ENCODE peak calls at places on chromosome 1, in seven cellular contexts. Z is GM12878, W is HepG2, O is K562, F is GM12891, U is H1, Y is SK-N-SH. N is an unnamed sample.

GRCh38 chr1:185917646-185918045 is 183.5 kb downstream of the HMCN1 start:
- DNase-seq in O (no peak), Y (no peak), F (no peak), Z (no peak), W (no peak), U (no peak), N (no peak)

GRCh38 chr1:165173818-165174217 is 182.7 kb downstream of the LMX1A start:
- DNase-seq in Y (no peak), U (no peak), O (no peak), W (no peak), Z (no peak), F (no peak), N (no peak)

GRCh38 chr1:53197301-53198205 is 929 bp downstream of the CPT2 start:
- DNase-seq in Z (no peak), U (no peak), W (no peak), Y (peak; percentile 28), O (peak; percentile 60), F (no peak), N (no peak)

GRCh38 chr1:43540653-43541071 is 10.0 kb downstream of the PTPRF start:
- DNase-seq in W (no peak), O (no peak), F (no peak), Z (no peak), U (no peak), Y (no peak), N (no peak)

GRCh38 chr1:58885998-58886397 is 102.2 kb upstream of the JUN start:
- DNase-seq in W (no peak), Z (no peak), O (no peak), F (no peak), U (no peak), Y (no peak), N (no peak)

GRCh38 chr1:107443027-107443426 is 302.2 kb downstream of the NTNG1 start:
- DNase-seq in Z (no peak), F (no peak), Y (no peak), U (no peak), O (no peak), W (no peak), N (no peak)

GRCh38 chr1:162913345-162913744 is 52.4 kb upstream of the CCDC190 start:
- DNase-seq in W (no peak), Z (no peak), Y (no peak), U (no peak), O (no peak), F (no peak), N (no peak)

GRCh38 chr1:174995916-174996315 is 3.8 kb upstream of the CACYBP start:
- DNase-seq in O (no peak), F (no peak), W (no peak), Y (no peak), Z (no peak), U (no peak), N (no peak)

GRCh38 chr1:239125027-239125426 is 261.3 kb upstream of the CHRM3 start:
- DNase-seq in U (peak; percentile 23), F (no peak), Z (no peak), O (no peak), Y (no peak), W (no peak), N (no peak)

GRCh38 chr1:110337704-110338199 is 1.4 kb upstream of the RBM15 start:
- DNase-seq in Y (peak; percentile 34), O (peak; percentile 45), W (peak; percentile 54), Z (no peak), F (peak; percentile 22), U (no peak), N (no peak)

GRCh38 chr1:25621876-25622275 is 5.3 kb downstream of the MAN1C1 start:
- DNase-seq in F (no peak), O (no peak), U (no peak), Z (no peak), W (no peak), Y (no peak), N (no peak)

GRCh38 chr1:192660613-192661012 is 24.7 kb downstream of the RGS13 start:
- DNase-seq in F (no peak), O (no peak), Y (no peak), Z (no peak), U (no peak), W (no peak), N (no peak)

GRCh38 chr1:192363177-192363576 is 46.4 kb downstream of the RGS21 start:
- DNase-seq in Z (no peak), U (no peak), Y (no peak), F (no peak), O (no peak), W (no peak), N (no peak)

GRCh38 chr1:84754376-84754672 is 64.1 kb upstream of the SSX2IP start:
- DNase-seq in Z (no peak), O (no peak), Y (no peak), U (no peak), W (no peak), F (no peak), N (no peak)

GRCh38 chr1:203324103-203325003 is 19.0 kb downstream of the BTG2 start:
- DNase-seq in Y (no peak), F (no peak), W (no peak), Z (no peak), U (no peak), O (no peak), N (no peak)

GRCh38 chr1:30750751-30751291 is 6.8 kb downstream of the LAPTM5 start:
- DNase-seq in U (no peak), F (no peak), W (no peak), Y (no peak), O (no peak), Z (no peak), N (no peak)

GRCh38 chr1:41731631-41732030 is 187.1 kb downstream of the HIVEP3 start:
- DNase-seq in O (no peak), F (no peak), Z (no peak), Y (no peak), U (no peak), W (no peak), N (no peak)

GRCh38 chr1:199310701-199311100 is 671.9 kb downstream of the PTPRC start:
- DNase-seq in W (no peak), Z (no peak), O (no peak), Y (no peak), U (no peak), F (no peak), N (no peak)

GRCh38 chr1:212982430-212983152 is 32.2 kb downstream of the VASH2 start:
- DNase-seq in W (no peak), Y (no peak), U (no peak), F (no peak), O (no peak), Z (no peak), N (no peak)

GRCh38 chr1:94926915-94927404 is at the start of gene CNN3:
- DNase-seq in W (peak; percentile 82), O (peak; percentile 59), F (peak; percentile 79), Z (peak; percentile 4), Y (peak; percentile 98), U (peak; percentile 81), N (peak; percentile 85)

GRCh38 chr1:53198241-53198651 is 1.6 kb downstream of the CPT2 start:
- DNase-seq in Z (no peak), Y (no peak), O (no peak), U (no peak), F (no peak), W (no peak), N (no peak)

GRCh38 chr1:216388558-216388957 is 34.7 kb downstream of the USH2A start:
- DNase-seq in F (no peak), O (no peak), Z (no peak), U (peak; percentile 13), Y (no peak), W (no peak), N (no peak)

DNA sequence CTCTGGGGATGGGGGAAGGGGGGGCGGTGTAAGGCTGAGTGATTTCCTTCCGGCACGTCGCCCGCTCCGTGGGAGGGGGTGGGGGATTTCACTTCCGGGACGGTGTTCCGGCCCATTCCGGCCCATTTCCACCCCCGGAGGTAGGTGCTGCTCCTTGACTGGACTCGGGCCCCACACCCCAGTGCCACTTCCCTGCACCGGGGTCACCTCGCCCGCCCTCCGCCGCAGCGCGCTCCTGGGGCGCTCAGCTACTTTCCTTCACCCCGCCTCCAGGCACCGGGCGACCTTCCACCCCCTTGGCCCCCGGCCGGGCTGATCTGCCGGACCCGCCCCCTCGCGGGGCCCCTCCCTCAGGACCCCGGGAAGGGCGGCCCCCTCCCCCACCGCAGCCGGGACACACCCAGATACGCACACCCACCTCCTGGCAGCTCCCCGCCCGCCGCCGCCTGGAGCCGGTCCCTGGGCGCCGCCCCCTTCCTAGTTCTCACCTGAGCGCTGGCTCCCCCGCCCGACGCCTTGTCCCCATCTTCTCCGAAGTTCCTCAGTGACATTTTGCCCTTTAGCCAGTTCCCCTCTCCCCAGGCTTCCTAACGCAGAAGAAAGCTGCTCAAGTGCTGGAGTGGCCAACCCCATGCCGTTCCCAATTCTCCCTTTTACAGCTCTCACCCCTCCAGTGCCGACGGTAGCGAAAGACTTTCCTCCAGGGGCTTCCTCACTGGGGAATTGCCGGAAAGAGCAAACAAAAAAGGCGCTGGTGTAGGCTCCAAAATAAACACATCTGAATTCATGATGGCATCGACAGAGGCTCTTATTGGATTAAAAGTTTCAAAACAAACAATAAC is at the start of gene ZBTB37:
- DNase-seq in Z (no peak), W (peak; percentile 74), U (peak; percentile 81), O (peak; percentile 99), F (peak; percentile 64), Y (peak; percentile 92), N (peak; percentile 63)
- TF ChIP-seq TAF1 in Z (no peak), W (no peak), U (peak; percentile 74), O (peak; percentile 31), F (peak; percentile 32), Y (no peak), N (no peak)

GRCh38 chr1:8356256-8357209 is 38.6 kb downstream of the SLC45A1 start:
- DNase-seq in Y (no peak), F (no peak), W (no peak), U (no peak), O (no peak), Z (no peak), N (no peak)
- TF ChIP-seq TAF1 in Y (no peak), F (no peak), W (no peak), U (no peak), O (no peak), Z (no peak), N (no peak)

GRCh38 chr1:235076504-235077162 is 52.0 kb downstream of the TOMM20 start:
- DNase-seq in U (no peak), O (no peak), Y (no peak), W (no peak), F (no peak), Z (no peak), N (no peak)

GRCh38 chr1:235074335-235075120 is 54.1 kb downstream of the TOMM20 start:
- DNase-seq in O (no peak), W (peak; percentile 75), U (no peak), Y (peak; percentile 41), Z (no peak), F (no peak), N (no peak)

GRCh38 chr1:235077163-235077540 is 51.5 kb downstream of the TOMM20 start:
- DNase-seq in Z (no peak), O (no peak), W (no peak), F (no peak), U (no peak), Y (no peak), N (no peak)

GRCh38 chr1:235075121-235075954 is 53.3 kb downstream of the TOMM20 start:
- DNase-seq in F (no peak), W (peak; percentile 89), U (no peak), Y (no peak), Z (peak; percentile 98), O (no peak), N (peak; percentile 59)

GRCh38 chr1:235075955-235076308 is 52.7 kb downstream of the TOMM20 start:
- DNase-seq in F (no peak), Z (no peak), U (no peak), O (no peak), Y (no peak), W (no peak), N (no peak)
- TF ChIP-seq TAF1 in F (no peak), Z (no peak), U (no peak), O (no peak), Y (no peak), W (no peak), N (no peak)

GRCh38 chr1:40399984-40400704 is 26.6 kb downstream of the SMAP2 start:
- DNase-seq in U (no peak), Z (no peak), O (peak; percentile 66), W (no peak), F (no peak), Y (no peak), N (peak; percentile 40)
- TF ChIP-seq TAF1 in U (no peak), Z (no peak), O (no peak), W (no peak), F (no peak), Y (no peak), N (no peak)

N was measured in GM12892.